ENCODE peak calls at places on chromosomes 11 and 22, in eight cellular contexts. V is osteoblast, U is PC-3, B is tibial nerve, O is retina, T is mesenteric fat pad, A is activated gamma-delta T cell treated with Interleukin-2 at 50 U/mL for 16 hours, Z is LHCN-M2. C is an unnamed sample.

GRCh38 chr11:94130589-94131362 is 2.1 kb downstream of the PANX1 start:
- DNase-seq in V (peak), U (peak), B (no peak), O (no peak), T (no peak), A (no peak), Z (peak), C (no peak)

GRCh38 chr22:50252081-50253045 is 1.3 kb upstream of the HDAC10 start:
- DNase-seq in V (peak), U (peak), B (peak), O (peak), T (no peak), A (peak), Z (peak), C (peak)

GRCh38 chr11:32172771-32173170 is 81.9 kb downstream of the RCN1 start:
- DNase-seq in V (no peak), U (no peak), B (no peak), O (peak), T (no peak), A (no peak), Z (no peak), C (no peak)

GRCh38 chr22:20761536-20761935 is 12.4 kb upstream of the SERPIND1 start:
- DNase-seq in V (peak), U (no peak), B (no peak), O (no peak), T (no peak), A (no peak), Z (no peak), C (no peak)

GRCh38 chr11:94882931-94883330 is 90.4 kb downstream of the CWC15 start:
- DNase-seq in V (no peak), U (no peak), B (no peak), O (no peak), T (no peak), A (no peak), Z (no peak), C (no peak)

GRCh38 chr11:61577383-61578118 is 3.3 kb downstream of the SYT7 start:
- DNase-seq in V (no peak), U (peak), B (no peak), O (peak), T (no peak), A (no peak), Z (no peak), C (no peak)

GRCh38 chr11:78646564-78647185 is 72.0 kb upstream of the NARS2 start:
- DNase-seq in V (no peak), U (peak), B (peak), O (peak), T (no peak), A (peak), Z (peak), C (peak)

GRCh38 chr11:35717043-35717442 is 54.5 kb downstream of the TRIM44 start:
- DNase-seq in V (no peak), U (peak), B (no peak), O (no peak), T (no peak), A (no peak), Z (peak), C (no peak)

GRCh38 chr11:17864478-17864941 is 129.9 kb downstream of the KCNC1 start:
- DNase-seq in V (no peak), U (peak), B (no peak), O (no peak), T (no peak), A (no peak), Z (no peak), C (no peak)

GRCh38 chr11:63896071-63896470 is 20.9 kb downstream of the RCOR2 start:
- DNase-seq in V (no peak), U (no peak), B (no peak), O (no peak), T (no peak), A (no peak), Z (no peak), C (no peak)

GRCh38 chr22:26461188-26461810 is 22.3 kb downstream of the HPS4 start:
- DNase-seq in V (no peak), U (peak), B (peak), O (peak), T (no peak), A (peak), Z (peak), C (peak)

GRCh38 chr22:49307870-49308269 is 519.8 kb downstream of the BRD1 start:
- DNase-seq in V (no peak), U (no peak), B (peak), O (no peak), T (peak), A (no peak), Z (no peak), C (no peak)

GRCh38 chr22:44583076-44583760 is 85.2 kb upstream of the RTL6 start:
- DNase-seq in V (peak), U (peak), B (no peak), O (peak), T (peak), A (no peak), Z (no peak), C (peak)

GRCh38 chr11:28461846-28462245 is 353.7 kb downstream of the METTL15 start:
- DNase-seq in V (no peak), U (peak), B (no peak), O (no peak), T (no peak), A (no peak), Z (no peak), C (no peak)

GRCh38 chr11:34565417-34566208 is 52.0 kb upstream of the ELF5 start:
- DNase-seq in V (no peak), U (peak), B (no peak), O (peak), T (no peak), A (no peak), Z (peak), C (no peak)

GRCh38 chr11:40204228-40204627 is 1255.2 kb downstream of the LRRC4C start:
- DNase-seq in V (no peak), U (no peak), B (no peak), O (no peak), T (no peak), A (no peak), Z (no peak), C (no peak)

GRCh38 chr11:99256614-99257013 is 235.9 kb downstream of the CNTN5 start:
- DNase-seq in V (no peak), U (no peak), B (no peak), O (no peak), T (no peak), A (no peak), Z (no peak), C (no peak)

GRCh38 chr11:58576792-58577440 is 1.3 kb upstream of the LPXN start:
- DNase-seq in V (no peak), U (peak), B (no peak), O (no peak), T (no peak), A (no peak), Z (peak), C (peak)

GRCh38 chr11:64766881-64767280 is 7.1 kb upstream of the PYGM start:
- DNase-seq in V (peak), U (no peak), B (no peak), O (no peak), T (no peak), A (no peak), Z (no peak), C (no peak)

GRCh38 chr11:112523477-112523876 is 262.8 kb upstream of the PLET1 start:
- DNase-seq in V (no peak), U (no peak), B (no peak), O (peak), T (no peak), A (no peak), Z (no peak), C (no peak)

GRCh38 chr11:17519031-17519430 is 25.2 kb downstream of the USH1C start:
- DNase-seq in V (peak), U (no peak), B (no peak), O (no peak), T (no peak), A (no peak), Z (no peak), C (no peak)

GRCh38 chr11:95521862-95522261 is 267.7 kb downstream of the FAM76B start:
- DNase-seq in V (no peak), U (no peak), B (no peak), O (no peak), T (no peak), A (no peak), Z (no peak), C (no peak)

GRCh38 chr11:18633256-18634139 is 644 bp downstream of the SPTY2D1 start:
- DNase-seq in V (no peak), U (no peak), B (no peak), O (no peak), T (no peak), A (no peak), Z (no peak), C (no peak)

GRCh38 chr11:58530236-58530635 is 22.3 kb upstream of the OR5B21 start:
- DNase-seq in V (no peak), U (no peak), B (no peak), O (no peak), T (no peak), A (peak), Z (no peak), C (no peak)

GRCh38 chr22:46372686-46373085 is 37.2 kb downstream of the TRMU start:
- DNase-seq in V (no peak), U (no peak), B (no peak), O (no peak), T (no peak), A (no peak), Z (no peak), C (no peak)

GRCh38 chr11:68545796-68546195 is 85.2 kb downstream of the PPP6R3 start:
- DNase-seq in V (no peak), U (peak), B (no peak), O (no peak), T (no peak), A (no peak), Z (no peak), C (no peak)

GRCh38 chr22:37440875-37441274 is 13.6 kb upstream of the ELFN2 start:
- DNase-seq in V (peak), U (no peak), B (no peak), O (no peak), T (no peak), A (no peak), Z (no peak), C (no peak)

GRCh38 chr11:103609117-103610066 is 427.0 kb upstream of the DDI1 start:
- DNase-seq in V (peak), U (peak), B (no peak), O (no peak), T (no peak), A (no peak), Z (peak), C (peak)

GRCh38 chr22:38423512-38424503 is 31.2 kb downstream of the KCNJ4 start:
- DNase-seq in V (peak), U (no peak), B (no peak), O (no peak), T (no peak), A (no peak), Z (no peak), C (no peak)

GRCh38 chr11:124890701-124891389 is 6.8 kb downstream of the ROBO4 start:
- DNase-seq in V (peak), U (no peak), B (no peak), O (no peak), T (no peak), A (no peak), Z (no peak), C (no peak)

GRCh38 chr11:17775507-17776212 is 41.1 kb downstream of the KCNC1 start:
- DNase-seq in V (peak), U (no peak), B (no peak), O (no peak), T (no peak), A (no peak), Z (no peak), C (no peak)

GRCh38 chr11:17673951-17674350 is 45.4 kb upstream of the MYOD1 start:
- DNase-seq in V (no peak), U (peak), B (no peak), O (no peak), T (no peak), A (no peak), Z (peak), C (no peak)

GRCh38 chr11:2092464-2092910 is 46.7 kb downstream of the IGF2 start:
- DNase-seq in V (no peak), U (no peak), B (no peak), O (no peak), T (peak), A (no peak), Z (no peak), C (no peak)

GRCh38 chr22:27424319-27424718 is 377.2 kb downstream of the MN1 start:
- DNase-seq in V (no peak), U (no peak), B (no peak), O (no peak), T (no peak), A (no peak), Z (peak), C (no peak)

GRCh38 chr11:8290122-8290810 is 26.6 kb upstream of the LMO1 start:
- DNase-seq in V (no peak), U (no peak), B (no peak), O (no peak), T (peak), A (no peak), Z (no peak), C (no peak)

GRCh38 chr11:8285796-8286195 is 22.1 kb upstream of the LMO1 start:
- DNase-seq in V (no peak), U (no peak), B (no peak), O (no peak), T (peak), A (no peak), Z (no peak), C (no peak)

GRCh38 chr22:30830907-30831306 is 136.2 kb downstream of the OSBP2 start:
- DNase-seq in V (peak), U (peak), B (no peak), O (no peak), T (peak), A (no peak), Z (peak), C (peak)

GRCh38 chr11:66313321-66314185 is 3.3 kb downstream of the CD248 start:
- DNase-seq in V (peak), U (no peak), B (no peak), O (peak), T (no peak), A (no peak), Z (no peak), C (no peak)

GRCh38 chr11:119741369-119742262 is 12.6 kb upstream of the NECTIN1 start:
- DNase-seq in V (peak), U (peak), B (no peak), O (peak), T (no peak), A (peak), Z (no peak), C (no peak)

C was measured in kidney glomerular epithelial cell.